ENCODE peak calls at places on chromosomes 11 and 22, in six cellular contexts. A, O, Y, T, W and U are unnamed samples.

GRCh38 chr11:20110908-20111669 is 49.2 kb downstream of the DBX1 start:
- DNase-seq in T (peak), O (peak), Y (peak), W (peak), A (peak), U (peak)

GRCh38 chr11:128190312-128190711 is 397.0 kb downstream of the ETS1 start:
- DNase-seq in A (no peak), Y (no peak), T (no peak), W (no peak), O (no peak), U (no peak)

GRCh38 chr11:59607703-59608454 is 7.7 kb downstream of the OSBP start:
- DNase-seq in Y (no peak), O (no peak), T (no peak), A (no peak), W (no peak), U (no peak)

GRCh38 chr11:27191061-27191460 is 150.4 kb downstream of the BBOX1 start:
- DNase-seq in T (no peak), W (no peak), O (no peak), Y (no peak), A (no peak), U (no peak)

GRCh38 chr11:28966951-28967350 is 858.8 kb downstream of the METTL15 start:
- DNase-seq in W (no peak), T (no peak), A (no peak), O (peak), Y (no peak), U (no peak)

GRCh38 chr11:103618532-103618931 is 417.9 kb upstream of the DDI1 start:
- DNase-seq in T (no peak), A (no peak), Y (no peak), W (no peak), O (peak), U (no peak)

GRCh38 chr22:21657361-21658118 is 8.3 kb upstream of the PPIL2 start:
- DNase-seq in A (peak), O (peak), W (peak), T (peak), Y (peak), U (peak)

GRCh38 chr22:28034760-28035401 is 115.8 kb upstream of the PITPNB start:
- DNase-seq in Y (no peak), O (peak), T (no peak), W (no peak), A (peak), U (no peak)

GRCh38 chr22:25843660-25844275 is 101.8 kb downstream of the MYO18B start:
- DNase-seq in T (no peak), Y (no peak), A (peak), O (no peak), W (no peak), U (no peak)

GRCh38 chr11:134504146-134504905 is 92.3 kb upstream of the B3GAT1 start:
- DNase-seq in O (no peak), Y (no peak), W (no peak), T (no peak), A (no peak), U (no peak)

GRCh38 chr22:20061481-20061861 is 18.6 kb upstream of the DGCR8 start:
- DNase-seq in T (no peak), A (peak), W (no peak), Y (no peak), O (peak), U (no peak)

GRCh38 chr11:58905141-58905715 is 34.1 kb upstream of the GLYATL1 start:
- DNase-seq in Y (no peak), A (peak), T (peak), W (no peak), O (peak), U (no peak)

GRCh38 chr11:47130541-47130940 is 46.1 kb downstream of the ARFGAP2 start:
- DNase-seq in T (no peak), O (no peak), W (no peak), A (no peak), Y (no peak), U (no peak)

GRCh38 chr11:83724704-83725114 is 438.5 kb upstream of the CCDC90B start:
- DNase-seq in A (no peak), Y (no peak), T (no peak), W (no peak), O (no peak), U (no peak)

GRCh38 chr22:48823941-48824340 is 1003.7 kb downstream of the BRD1 start:
- DNase-seq in T (no peak), Y (no peak), W (no peak), O (no peak), A (no peak), U (no peak)

GRCh38 chr11:117064275-117064674 is 34.0 kb downstream of the SIK3 start:
- DNase-seq in O (peak), Y (no peak), A (no peak), T (no peak), W (no peak), U (no peak)

GRCh38 chr11:72924568-72925190 is 110.5 kb downstream of the ATG16L2 start:
- DNase-seq in W (no peak), Y (no peak), O (peak), A (peak), T (no peak), U (peak)

GRCh38 chr22:45007946-45008852 is 1.6 kb downstream of the PHF21B start:
- DNase-seq in T (peak), O (peak), A (no peak), W (no peak), Y (no peak), U (no peak)

GRCh38 chr11:119476038-119476437 is 53.1 kb upstream of the THY1 start:
- DNase-seq in W (no peak), Y (no peak), T (no peak), A (no peak), O (no peak), U (no peak)

GRCh38 chr22:50705851-50706351 is 32.1 kb upstream of the ACR start:
- DNase-seq in O (no peak), A (no peak), T (no peak), W (no peak), Y (no peak), U (no peak)

GRCh38 chr11:120566176-120566575 is 54.6 kb downstream of the GRIK4 start:
- DNase-seq in O (peak), W (no peak), A (no peak), T (no peak), Y (no peak), U (no peak)

GRCh38 chr11:128843198-128843766 is 23.8 kb downstream of the KCNJ1 start:
- DNase-seq in Y (no peak), W (no peak), A (no peak), T (no peak), O (no peak), U (no peak)

GRCh38 chr22:49972163-49973017 is 11.8 kb downstream of the PIM3 start:
- DNase-seq in O (no peak), Y (peak), A (no peak), T (no peak), W (no peak), U (no peak)

GRCh38 chr11:1280116-1281035 is 29.1 kb downstream of the TOLLIP start:
- DNase-seq in Y (no peak), O (no peak), T (no peak), W (no peak), A (no peak), U (no peak)

GRCh38 chr11:38019072-38019775 is 1421.2 kb upstream of the RAG2 start:
- DNase-seq in A (no peak), T (no peak), O (peak), Y (no peak), W (no peak), U (no peak)

GRCh38 chr22:30246962-30247376 is 410 bp upstream of the LIF start:
- DNase-seq in Y (no peak), T (no peak), O (no peak), A (no peak), W (no peak), U (no peak)

GRCh38 chr11:70026726-70027125 is 51.4 kb upstream of the ANO1 start:
- DNase-seq in O (no peak), W (no peak), Y (no peak), T (no peak), A (no peak), U (no peak)

GRCh38 chr11:19800714-19801519 is 88.3 kb downstream of the NAV2 start:
- DNase-seq in Y (no peak), O (no peak), T (no peak), W (no peak), A (no peak), U (no peak)

GRCh38 chr11:122399375-122399774 is 256.1 kb upstream of the UBASH3B start:
- DNase-seq in W (no peak), T (no peak), O (no peak), A (no peak), Y (no peak), U (no peak)

GRCh38 chr11:10490398-10491232 is 35.6 kb downstream of the AMPD3 start:
- DNase-seq in W (no peak), A (no peak), T (peak), O (peak), Y (no peak), U (no peak)